ENCODE peak calls at places on chromosome 11, in ten cellular contexts. X is heart left ventricle, L is GM23338, K is body of pancreas, M is ascending aorta, N is gastrocnemius medialis, T is adrenal gland, W is cardiac muscle cell, B is Peyer's patch, R is hepatocyte. F is an unnamed sample. For H3K4me1, the result is how much of the 10 kb centered on the place peaks cover.

GRCh38 chr11:58061813-58062212 is 31.1 kb downstream of the OR6Q1 start:
- DNase-seq in K (no peak), M (no peak), L (no peak), T (no peak), N (no peak), X (no peak), R (no peak), W (peak), B (no peak), F (no peak)

GRCh38 chr11:94325681-94326080 is 21.3 kb downstream of the IZUMO1R start:
- DNase-seq in N (no peak), M (no peak), L (peak), X (no peak), K (peak), R (peak), W (peak), T (no peak), B (no peak), F (no peak)

GRCh38 chr11:120925944-120926343 is 98.0 kb upstream of the TBCEL start:
- DNase-seq in T (no peak), M (no peak), X (no peak), N (no peak), W (no peak), L (no peak), B (no peak), K (no peak), R (no peak), F (no peak)

GRCh38 chr11:130587658-130588057 is 139.2 kb downstream of the ADAMTS15 start:
- DNase-seq in X (no peak), R (no peak), N (no peak), W (no peak), L (no peak), B (no peak), M (no peak), T (no peak), K (no peak), F (no peak)

GRCh38 chr11:16896716-16897115 is 117.5 kb downstream of the PLEKHA7 start:
- DNase-seq in K (no peak), W (no peak), B (no peak), N (no peak), T (no peak), X (no peak), M (no peak), L (no peak), R (no peak), F (no peak)

GRCh38 chr11:72840780-72841179 is 26.6 kb downstream of the ATG16L2 start:
- DNase-seq in R (no peak), N (no peak), M (no peak), W (peak), L (no peak), X (no peak), B (no peak), K (no peak), T (peak), F (no peak)

GRCh38 chr11:61946894-61947293 is 3.3 kb upstream of the BEST1 start:
- DNase-seq in N (no peak), K (no peak), M (peak), B (no peak), T (no peak), X (no peak), W (no peak), R (no peak), L (no peak), F (no peak)

GRCh38 chr11:134883484-134883883 is 471.4 kb upstream of the B3GAT1 start:
- DNase-seq in T (no peak), N (no peak), W (no peak), B (no peak), X (no peak), M (no peak), K (no peak), L (no peak), R (no peak), F (no peak)

GRCh38 chr11:13061294-13061990 is 52.3 kb downstream of the RASSF10 start:
- DNase-seq in K (no peak), T (no peak), X (no peak), N (no peak), W (peak), M (no peak), B (no peak), R (no peak), L (no peak), F (no peak)

GRCh38 chr11:106594751-106595351 is 423.4 kb downstream of the GUCY1A2 start:
- DNase-seq in K (no peak), X (no peak), R (no peak), W (no peak), N (no peak), M (no peak), B (no peak), L (peak), T (no peak), F (no peak)

GRCh38 chr11:94036096-94036495 is 14.9 kb downstream of the HEPHL1 start:
- DNase-seq in R (no peak), L (no peak), T (no peak), K (no peak), B (no peak), X (no peak), M (no peak), N (no peak), W (no peak), F (no peak)

GRCh38 chr11:17770048-17770652 is 35.6 kb downstream of the KCNC1 start:
- DNase-seq in W (no peak), N (no peak), L (peak), K (peak), M (no peak), R (peak), B (no peak), T (no peak), X (no peak), F (no peak)

GRCh38 chr11:83852775-83853442 is 566.7 kb upstream of the CCDC90B start:
- DNase-seq in X (no peak), N (no peak), T (no peak), W (no peak), R (peak), K (no peak), L (no peak), M (no peak), B (no peak), F (no peak)

GRCh38 chr11:80980221-80980620 is 1539.4 kb upstream of the TENM4 start:
- DNase-seq in N (no peak), B (no peak), M (no peak), R (no peak), X (no peak), T (no peak), W (no peak), L (no peak), K (no peak), F (no peak)

GRCh38 chr11:71158936-71159335 is 93.4 kb downstream of the SHANK2 start:
- DNase-seq in B (no peak), X (no peak), M (no peak), N (no peak), T (no peak), W (no peak), L (no peak), R (no peak), K (no peak), F (no peak)

GRCh38 chr11:12745787-12746186 is 71.6 kb downstream of the TEAD1 start:
- DNase-seq in K (no peak), R (no peak), N (no peak), X (no peak), T (no peak), L (no peak), M (no peak), B (no peak), W (no peak), F (no peak)

GRCh38 chr11:9972917-9973504 is 309.1 kb downstream of the SWAP70 start:
- DNase-seq in N (no peak), R (peak), X (no peak), W (peak), K (peak), M (no peak), B (no peak), L (peak), T (no peak), F (no peak)

GRCh38 chr11:58616594-58616993 is 5.9 kb upstream of the CNTF start:
- DNase-seq in X (no peak), B (no peak), K (peak), M (no peak), W (peak), N (peak), R (peak), L (no peak), T (peak), F (peak)

GRCh38 chr11:102546923-102547471 is 16.4 kb upstream of the MMP7 start:
- DNase-seq in T (no peak), W (no peak), B (peak), X (no peak), L (no peak), N (no peak), M (no peak), R (no peak), K (no peak), F (no peak)

GRCh38 chr11:125941606-125942275 is 4.1 kb upstream of the VSIG10L2 start:
- DNase-seq in M (no peak), W (peak), X (peak), B (peak), L (peak), T (peak), N (no peak), K (peak), R (peak), F (no peak)

GRCh38 chr11:133895551-133895950 is 50.2 kb upstream of the SPATA19 start:
- DNase-seq in B (no peak), R (no peak), N (no peak), K (no peak), L (peak), T (peak), X (no peak), M (peak), W (no peak), F (peak)

GRCh38 chr11:126628790-126629621 is 273.5 kb downstream of the ST3GAL4 start:
- DNase-seq in M (no peak), N (no peak), W (peak), X (no peak), L (no peak), K (no peak), R (no peak), B (no peak), T (no peak), F (no peak)

GRCh38 chr11:41997860-41998259 is 538.4 kb upstream of the LRRC4C start:
- DNase-seq in B (no peak), L (no peak), M (no peak), R (no peak), X (no peak), T (no peak), K (no peak), W (no peak), N (no peak), F (no peak)

GRCh38 chr11:68843052-68843561 is 1.4 kb upstream of the CPT1A start:
- DNase-seq in N (no peak), W (peak), T (no peak), M (no peak), X (no peak), B (peak), R (no peak), L (peak), K (no peak), F (no peak)
- H3K27ac ChIP-seq in N (no peak), W (no peak), T (peak), M (no peak), X (peak), B (peak), R (no peak), L (no peak), K (peak), F (no peak)

GRCh38 chr11:35602979-35603378 is 15.3 kb upstream of the FJX1 start:
- DNase-seq in B (no peak), K (no peak), L (no peak), N (no peak), X (no peak), T (no peak), M (no peak), R (no peak), W (no peak), F (no peak)
- H3K4me1 ChIP-seq in B (under half), K (under half), L (under half), N (under half), X (under half), T (under half), M (under half), R (under half), W (under half), F (under half)

GRCh38 chr11:18804621-18805020 is 13.0 kb upstream of the PTPN5 start:
- DNase-seq in L (no peak), T (no peak), B (no peak), X (no peak), K (no peak), R (no peak), N (no peak), M (no peak), W (no peak), F (no peak)

GRCh38 chr11:18798941-18799469 is 7.4 kb upstream of the PTPN5 start:
- DNase-seq in R (no peak), W (peak), K (no peak), B (no peak), L (no peak), N (no peak), T (no peak), X (no peak), M (no peak), F (no peak)

DNA sequence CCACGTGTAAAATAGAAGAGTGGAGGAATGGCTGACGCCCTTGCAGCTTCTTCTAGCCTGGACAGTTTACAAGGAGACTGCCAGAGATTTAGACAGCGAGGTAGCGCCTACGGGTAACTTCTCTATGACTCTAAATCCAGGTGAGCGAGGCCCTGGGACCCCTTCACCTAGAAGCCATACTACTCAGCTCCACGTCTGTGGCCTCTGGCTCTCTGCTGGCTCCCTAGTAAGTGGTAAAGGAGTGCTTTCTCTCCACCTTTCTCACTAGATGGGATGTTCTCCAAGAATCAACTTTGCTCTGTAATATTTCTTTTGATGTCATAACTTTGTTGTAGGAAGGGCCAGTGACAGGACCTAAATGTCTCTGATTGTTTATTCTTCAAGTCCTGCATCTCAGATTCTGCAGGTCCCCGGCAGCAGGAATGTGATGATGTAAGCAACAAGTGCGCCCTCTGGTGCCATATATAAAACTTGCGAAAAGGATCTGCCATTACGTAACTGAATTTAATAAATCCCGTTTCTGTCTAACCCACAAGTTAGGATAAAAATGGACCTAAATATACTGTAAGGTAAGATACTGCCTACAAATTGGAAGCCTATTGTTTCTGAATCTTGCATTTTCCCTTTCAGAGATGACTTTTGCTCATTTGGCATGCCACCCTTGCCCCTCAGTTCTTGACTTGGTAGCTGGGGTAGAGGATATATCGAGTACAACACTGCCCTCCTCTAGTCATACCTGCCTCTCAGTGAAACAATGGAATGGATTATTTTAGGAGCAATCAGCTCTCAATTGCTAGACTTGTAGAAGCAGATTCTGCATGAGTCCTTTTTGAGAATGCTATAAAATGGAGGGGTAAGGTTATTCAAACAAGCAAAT is 11.0 kb upstream of the PTPN5 start:
- DNase-seq in N (no peak), L (peak), T (peak), R (peak), X (peak), B (peak), M (no peak), K (peak), W (peak), F (peak)
- TF ChIP-seq CTCF in N (no peak), L (peak), T (peak), R (peak), X (peak), B (peak), M (peak), K (peak), W (peak), F (peak)

GRCh38 chr11:3830741-3831140 is 10.0 kb downstream of the RHOG start:
- DNase-seq in R (no peak), K (no peak), W (no peak), T (no peak), X (no peak), N (no peak), M (no peak), L (no peak), B (no peak), F (no peak)

GRCh38 chr11:3833461-3833860 is 7.3 kb downstream of the RHOG start:
- DNase-seq in T (no peak), W (no peak), M (no peak), K (no peak), R (no peak), L (no peak), N (no peak), B (no peak), X (no peak), F (no peak)

GRCh38 chr11:3830088-3830487 is 10.7 kb downstream of the RHOG start:
- DNase-seq in R (no peak), L (no peak), B (no peak), N (no peak), M (no peak), W (no peak), T (no peak), X (no peak), K (no peak), F (no peak)

GRCh38 chr11:3832816-3833215 is 7.9 kb downstream of the RHOG start:
- DNase-seq in R (no peak), T (no peak), K (no peak), B (no peak), W (no peak), L (no peak), N (no peak), X (no peak), M (no peak), F (no peak)

GRCh38 chr11:3831378-3832239 is 9.2 kb downstream of the RHOG start:
- DNase-seq in K (no peak), N (no peak), W (no peak), T (no peak), M (no peak), X (no peak), R (no peak), L (no peak), B (no peak), F (no peak)
- H3K27ac ChIP-seq in K (peak), N (no peak), W (peak), T (peak), M (peak), X (peak), R (no peak), L (no peak), B (peak), F (no peak)

DNA sequence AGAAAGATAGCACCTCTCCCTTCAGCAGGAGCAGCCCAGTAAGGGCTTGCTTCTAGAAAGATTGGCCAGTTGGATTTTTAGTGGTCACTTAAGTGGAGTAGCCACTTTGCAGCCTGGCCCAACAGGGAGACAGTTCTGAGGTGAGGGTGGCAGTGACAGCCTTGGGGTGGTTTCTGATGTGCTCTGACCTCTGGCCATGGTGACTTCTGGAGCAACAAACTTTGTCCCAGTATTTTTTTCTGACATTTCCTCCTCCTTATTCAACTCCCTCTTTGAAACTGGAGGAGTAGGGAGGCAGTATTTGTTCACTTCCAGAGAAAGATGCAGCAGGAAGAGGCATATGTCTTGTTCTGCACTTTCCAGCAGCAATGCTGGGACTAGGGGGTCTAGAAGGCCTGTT is 37.4 kb downstream of the RCOR2 start:
- DNase-seq in M (no peak), R (no peak), B (no peak), T (no peak), K (no peak), L (no peak), W (no peak), X (no peak), N (no peak), F (no peak)
- H3K4me1 ChIP-seq in M (under half), R (under half), B (under half), T (under half), K (half or more), L (under half), W (half or more), X (under half), N (under half), F (under half)

GRCh38 chr11:129278586-129279319 is 86.6 kb upstream of the ARHGAP32 start:
- DNase-seq in T (peak), M (no peak), W (peak), X (peak), R (peak), L (peak), B (no peak), K (peak), N (no peak), F (no peak)
- TF ChIP-seq CTCF in T (no peak), M (no peak), W (no peak), X (no peak), R (no peak), L (peak), B (no peak), K (no peak), N (no peak), F (no peak)

GRCh38 chr11:33052241-33052640 is 12.9 kb downstream of the TCP11L1 start:
- DNase-seq in X (no peak), K (no peak), W (no peak), T (no peak), B (no peak), L (no peak), R (no peak), N (no peak), M (no peak), F (no peak)
- H3K27ac ChIP-seq in X (no peak), K (peak), W (no peak), T (no peak), B (no peak), L (no peak), R (no peak), N (no peak), M (no peak), F (no peak)

DNA sequence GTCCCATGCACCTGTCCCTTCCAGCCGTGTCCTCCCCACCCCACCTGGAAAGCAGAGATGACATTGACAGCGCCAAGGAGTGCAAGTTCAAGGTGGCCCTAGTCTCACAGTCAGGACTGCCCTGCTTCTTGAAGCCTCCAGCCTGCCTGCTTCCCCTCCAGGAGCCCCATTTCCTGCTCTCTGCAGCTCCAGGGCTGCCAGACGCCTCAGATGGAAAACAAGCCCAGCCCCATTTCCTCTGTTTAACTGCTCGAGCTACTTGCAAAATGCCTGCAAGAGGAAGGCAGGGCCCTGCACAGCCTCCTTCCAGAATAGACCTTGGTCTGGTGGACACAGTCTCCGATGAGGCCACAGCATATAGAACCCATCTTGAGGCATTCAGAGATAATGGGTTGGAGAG is 5.0 kb upstream of the DGKZ start:
- DNase-seq in W (peak), K (no peak), L (peak), N (no peak), M (no peak), X (no peak), T (no peak), B (no peak), R (peak), F (no peak)
- H3K4me1 ChIP-seq in W (under half), K (under half), L (half or more), N (under half), M (under half), X (under half), T (under half), B (under half), R (under half), F (under half)

DNA sequence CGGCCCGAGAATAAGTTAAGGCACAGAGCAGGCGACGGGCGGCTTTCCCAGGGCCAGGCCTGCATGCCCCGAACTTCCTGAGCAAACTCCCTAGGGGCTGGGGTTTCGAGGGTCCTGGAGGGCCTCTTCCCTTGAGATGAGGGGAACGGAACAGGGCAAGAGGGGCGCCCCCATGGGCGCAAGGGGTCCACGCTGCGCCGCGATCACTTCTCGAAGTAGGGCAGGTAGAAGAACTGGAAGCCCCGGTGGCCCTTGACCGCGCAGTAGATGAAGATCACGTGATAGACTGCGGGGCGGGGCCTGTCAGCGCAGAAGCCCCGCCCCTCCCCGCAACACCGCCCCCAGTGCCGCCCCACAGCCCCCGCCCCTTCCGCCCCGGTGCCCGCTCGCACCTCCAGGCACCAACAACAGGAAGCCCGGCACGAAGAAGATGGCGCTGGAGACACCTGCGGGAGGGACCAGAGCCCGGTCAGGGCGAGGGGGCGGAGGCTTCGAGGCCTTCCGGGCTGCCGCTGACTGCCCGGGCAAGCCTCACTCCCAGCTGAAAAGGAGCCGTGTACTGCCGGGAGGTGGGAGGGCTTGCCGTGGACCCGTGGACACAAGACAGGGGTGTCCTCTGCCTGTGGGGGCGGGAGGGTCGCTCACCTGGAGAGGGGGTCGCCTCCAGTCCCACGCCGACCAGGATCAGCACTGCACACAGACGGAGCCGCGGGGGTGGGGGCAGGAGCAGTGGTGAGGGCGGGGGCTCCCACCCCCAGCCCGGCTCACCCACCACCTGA is 4.5 kb downstream of the TMEM134 start:
- DNase-seq in B (peak), R (peak), M (peak), N (peak), X (peak), L (peak), K (peak), T (peak), W (peak), F (peak)
- TF ChIP-seq CTCF in B (no peak), R (no peak), M (no peak), N (no peak), X (no peak), L (no peak), K (no peak), T (no peak), W (no peak), F (peak)

GRCh38 chr11:30983143-30983542 is 386.4 kb downstream of the DCDC1 start:
- DNase-seq in B (no peak), L (no peak), X (no peak), M (no peak), N (no peak), T (no peak), K (no peak), R (no peak), W (no peak), F (no peak)
- H3K27ac ChIP-seq in B (no peak), L (no peak), X (no peak), M (no peak), N (no peak), T (no peak), K (no peak), R (no peak), W (no peak), F (no peak)

F was measured in tibial artery.